ENCODE peak calls at places on chromosomes 6 and 20, in ten cellular contexts. One of them, this sample, is unnamed.
A peak's percentile ranks its signal among the peaks of the same experiment; 100 is the strongest.

GRCh38 chr6:37516076-37516919 is 16.6 kb upstream of the CCDC167 start:
- DNase-seq in HepG2: peak; percentile 39
- DNase-seq in heart right ventricle: peak; percentile 50
- DNase-seq in testis: peak; percentile 50
- DNase-seq in astrocyte: no peak
- DNase-seq in tibial nerve: no peak
- DNase-seq in pancreas: peak; percentile 72
- DNase-seq in OCI-LY7: peak; percentile 59
- DNase-seq in PC-9: peak; percentile 69
- DNase-seq in Peyer's patch: peak; percentile 79
- DNase-seq in this sample: no peak

GRCh38 chr20:64131406-64131805 is 24.0 kb upstream of the NPBWR2 start:
- DNase-seq in HepG2: peak; percentile 60
- DNase-seq in heart right ventricle: no peak
- DNase-seq in testis: peak; percentile 54
- DNase-seq in astrocyte: no peak
- DNase-seq in tibial nerve: no peak
- DNase-seq in pancreas: peak; percentile 27
- DNase-seq in OCI-LY7: no peak
- DNase-seq in PC-9: no peak
- DNase-seq in Peyer's patch: no peak
- DNase-seq in this sample: peak; percentile 34

GRCh38 chr6:1496836-1497592 is 107.6 kb downstream of the FOXF2 start:
- DNase-seq in HepG2: no peak
- DNase-seq in heart right ventricle: no peak
- DNase-seq in testis: no peak
- DNase-seq in astrocyte: no peak
- DNase-seq in tibial nerve: no peak
- DNase-seq in pancreas: no peak
- DNase-seq in OCI-LY7: no peak
- DNase-seq in PC-9: no peak
- DNase-seq in Peyer's patch: no peak
- DNase-seq in this sample: no peak

GRCh38 chr20:63534831-63535651 is 2.1 kb downstream of the PTK6 start:
- DNase-seq in HepG2: no peak
- DNase-seq in heart right ventricle: no peak
- DNase-seq in testis: no peak
- DNase-seq in astrocyte: no peak
- DNase-seq in tibial nerve: no peak
- DNase-seq in pancreas: peak; percentile 86
- DNase-seq in OCI-LY7: no peak
- DNase-seq in PC-9: no peak
- DNase-seq in Peyer's patch: peak; percentile 93
- DNase-seq in this sample: no peak

GRCh38 chr6:33455051-33455450 is 675 bp downstream of the ZBTB9 start:
- DNase-seq in HepG2: no peak
- DNase-seq in heart right ventricle: no peak
- DNase-seq in testis: peak; percentile 17
- DNase-seq in astrocyte: no peak
- DNase-seq in tibial nerve: no peak
- DNase-seq in pancreas: no peak
- DNase-seq in OCI-LY7: no peak
- DNase-seq in PC-9: no peak
- DNase-seq in Peyer's patch: no peak
- DNase-seq in this sample: no peak

GRCh38 chr6:143745160-143746133 is 67.7 kb downstream of the PHACTR2 start:
- DNase-seq in HepG2: peak; percentile 100
- DNase-seq in heart right ventricle: no peak
- DNase-seq in testis: peak; percentile 67
- DNase-seq in astrocyte: peak; percentile 86
- DNase-seq in tibial nerve: no peak
- DNase-seq in pancreas: no peak
- DNase-seq in OCI-LY7: no peak
- DNase-seq in PC-9: peak; percentile 78
- DNase-seq in Peyer's patch: no peak
- DNase-seq in this sample: no peak

GRCh38 chr20:7207186-7207585 is 439.7 kb downstream of the BMP2 start:
- DNase-seq in HepG2: no peak
- DNase-seq in heart right ventricle: no peak
- DNase-seq in testis: no peak
- DNase-seq in astrocyte: peak; percentile 30
- DNase-seq in tibial nerve: no peak
- DNase-seq in pancreas: no peak
- DNase-seq in OCI-LY7: no peak
- DNase-seq in PC-9: no peak
- DNase-seq in Peyer's patch: no peak
- DNase-seq in this sample: no peak

GRCh38 chr20:4160761-4161305 is 145.5 kb upstream of the RNF24 start:
- DNase-seq in HepG2: peak; percentile 37
- DNase-seq in heart right ventricle: peak; percentile 31
- DNase-seq in testis: peak; percentile 75
- DNase-seq in astrocyte: peak; percentile 54
- DNase-seq in tibial nerve: peak; percentile 38
- DNase-seq in pancreas: no peak
- DNase-seq in OCI-LY7: peak; percentile 50
- DNase-seq in PC-9: peak; percentile 72
- DNase-seq in Peyer's patch: peak; percentile 48
- DNase-seq in this sample: peak; percentile 74

DNA sequence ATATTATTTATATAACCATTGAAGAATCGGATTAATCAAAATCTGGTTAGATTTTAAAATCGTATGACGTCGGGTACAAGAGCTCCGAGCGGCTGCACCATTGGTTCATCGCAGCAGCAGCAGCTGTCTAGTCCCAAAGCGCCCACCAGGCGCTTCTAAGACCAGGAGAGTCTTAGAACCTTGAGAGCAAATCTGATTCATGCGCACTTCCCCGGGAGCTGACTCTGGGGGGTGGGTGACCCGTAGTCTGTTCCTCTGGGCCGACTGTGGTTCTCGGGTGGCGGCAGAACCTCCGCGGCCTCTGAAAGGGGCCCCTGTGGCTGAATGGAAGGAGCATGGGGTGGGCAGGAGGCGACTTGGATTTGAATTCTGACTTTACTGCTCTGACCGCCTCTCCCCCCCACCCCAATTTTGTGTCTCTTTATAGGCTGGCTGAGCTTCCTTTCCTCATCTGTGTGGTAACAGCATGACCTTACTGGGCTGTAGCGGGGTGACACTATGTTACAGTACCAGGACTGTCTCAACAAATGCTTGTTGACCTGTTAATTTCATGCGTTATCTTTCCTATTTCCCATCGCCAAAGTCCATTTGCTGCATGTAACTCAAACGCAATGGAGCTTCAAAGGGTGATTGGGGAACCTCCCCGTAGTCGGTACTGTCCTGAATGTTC is 119.7 kb downstream of the RTN4IP1 start:
- DNase-seq in HepG2: peak; percentile 28
- DNase-seq in heart right ventricle: no peak
- DNase-seq in testis: no peak
- DNase-seq in astrocyte: no peak
- DNase-seq in tibial nerve: no peak
- DNase-seq in pancreas: no peak
- DNase-seq in OCI-LY7: peak; percentile 83
- DNase-seq in PC-9: no peak
- DNase-seq in Peyer's patch: no peak
- DNase-seq in this sample: no peak
- TF ChIP-seq CTCF in HepG2: no peak
- TF ChIP-seq CTCF in heart right ventricle: no peak
- TF ChIP-seq CTCF in testis: no peak
- TF ChIP-seq CTCF in astrocyte: peak; percentile 28
- TF ChIP-seq CTCF in tibial nerve: no peak
- TF ChIP-seq CTCF in pancreas: no peak
- TF ChIP-seq CTCF in OCI-LY7: peak; percentile 40
- TF ChIP-seq CTCF in PC-9: no peak
- TF ChIP-seq CTCF in Peyer's patch: peak; percentile 5
- TF ChIP-seq CTCF in this sample: no peak

DNA sequence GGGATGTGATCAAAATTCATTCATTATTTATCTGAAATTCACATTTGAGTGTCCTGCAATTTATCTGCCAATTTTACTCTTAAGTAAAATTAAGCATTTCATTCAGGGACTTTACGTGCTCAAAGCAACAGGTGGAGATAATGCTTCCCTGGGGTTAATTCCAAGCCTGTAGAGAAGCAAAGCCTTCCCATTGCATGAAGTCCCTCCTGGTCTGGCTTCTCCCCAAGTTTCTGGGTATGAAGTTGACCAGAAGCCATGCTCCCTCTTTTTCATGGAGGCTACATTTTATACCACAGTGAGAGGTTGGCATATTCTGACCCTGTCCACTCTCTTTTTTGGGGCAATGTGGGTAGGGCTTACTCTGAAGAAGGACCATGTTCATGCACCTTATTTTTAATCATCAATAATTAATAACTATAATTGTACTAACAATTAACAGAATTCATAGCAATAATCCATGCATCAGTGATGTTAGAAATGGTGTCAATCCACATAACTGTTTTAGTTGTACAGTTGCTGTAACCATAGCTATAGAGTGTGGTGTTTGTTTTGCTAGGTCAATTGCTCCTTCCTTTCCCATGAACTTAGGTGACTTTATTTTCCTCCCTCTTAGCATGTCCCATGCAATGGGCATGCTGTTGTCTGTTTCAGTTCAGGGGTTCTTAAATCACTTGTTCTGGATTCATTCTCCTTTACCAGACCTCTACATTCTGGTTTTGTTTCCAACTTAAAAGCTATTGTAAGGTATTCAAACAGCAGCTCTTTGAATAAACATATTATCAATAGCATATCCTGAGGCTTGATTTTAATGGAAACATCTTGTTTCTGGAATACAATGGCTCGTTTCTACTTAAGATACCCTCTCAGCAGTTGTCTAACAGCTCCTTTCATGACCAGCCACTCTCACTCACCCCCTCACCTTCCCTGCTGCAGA is 1.5 kb downstream of the LAMA4 start:
- DNase-seq in HepG2: no peak
- DNase-seq in heart right ventricle: no peak
- DNase-seq in testis: no peak
- DNase-seq in astrocyte: peak; percentile 57
- DNase-seq in tibial nerve: no peak
- DNase-seq in pancreas: no peak
- DNase-seq in OCI-LY7: no peak
- DNase-seq in PC-9: peak; percentile 65
- DNase-seq in Peyer's patch: no peak
- DNase-seq in this sample: no peak
- H3K4me3 ChIP-seq in HepG2: no peak overlapping the region
- H3K4me3 ChIP-seq in heart right ventricle: peak overlapping the region; percentile 94
- H3K4me3 ChIP-seq in testis: peak overlapping the region; percentile 69
- H3K4me3 ChIP-seq in astrocyte: peak overlapping the region; percentile 95
- H3K4me3 ChIP-seq in tibial nerve: peak overlapping the region; percentile 82
- H3K4me3 ChIP-seq in pancreas: no peak overlapping the region
- H3K4me3 ChIP-seq in OCI-LY7: no peak overlapping the region
- H3K4me3 ChIP-seq in PC-9: peak overlapping the region; percentile 70
- H3K4me3 ChIP-seq in Peyer's patch: peak overlapping the region; percentile 66
- H3K4me3 ChIP-seq in this sample: peak overlapping the region; percentile 71

GRCh38 chr6:99822741-99823512 is 171.1 kb downstream of the MCHR2 start:
- DNase-seq in HepG2: peak; percentile 64
- DNase-seq in heart right ventricle: no peak
- DNase-seq in testis: no peak
- DNase-seq in astrocyte: peak; percentile 44
- DNase-seq in tibial nerve: no peak
- DNase-seq in pancreas: no peak
- DNase-seq in OCI-LY7: peak; percentile 9
- DNase-seq in PC-9: peak; percentile 56
- DNase-seq in Peyer's patch: no peak
- DNase-seq in this sample: no peak

GRCh38 chr6:99818161-99818560 is 175.9 kb downstream of the MCHR2 start:
- DNase-seq in HepG2: no peak
- DNase-seq in heart right ventricle: no peak
- DNase-seq in testis: no peak
- DNase-seq in astrocyte: no peak
- DNase-seq in tibial nerve: no peak
- DNase-seq in pancreas: no peak
- DNase-seq in OCI-LY7: no peak
- DNase-seq in PC-9: no peak
- DNase-seq in Peyer's patch: no peak
- DNase-seq in this sample: no peak

GRCh38 chr6:99816795-99817194 is 177.2 kb downstream of the MCHR2 start:
- DNase-seq in HepG2: no peak
- DNase-seq in heart right ventricle: no peak
- DNase-seq in testis: no peak
- DNase-seq in astrocyte: no peak
- DNase-seq in tibial nerve: no peak
- DNase-seq in pancreas: no peak
- DNase-seq in OCI-LY7: no peak
- DNase-seq in PC-9: no peak
- DNase-seq in Peyer's patch: no peak
- DNase-seq in this sample: no peak

GRCh38 chr6:99821164-99821563 is 172.9 kb downstream of the MCHR2 start:
- DNase-seq in HepG2: no peak
- DNase-seq in heart right ventricle: no peak
- DNase-seq in testis: no peak
- DNase-seq in astrocyte: no peak
- DNase-seq in tibial nerve: no peak
- DNase-seq in pancreas: no peak
- DNase-seq in OCI-LY7: no peak
- DNase-seq in PC-9: no peak
- DNase-seq in Peyer's patch: no peak
- DNase-seq in this sample: no peak

DNA sequence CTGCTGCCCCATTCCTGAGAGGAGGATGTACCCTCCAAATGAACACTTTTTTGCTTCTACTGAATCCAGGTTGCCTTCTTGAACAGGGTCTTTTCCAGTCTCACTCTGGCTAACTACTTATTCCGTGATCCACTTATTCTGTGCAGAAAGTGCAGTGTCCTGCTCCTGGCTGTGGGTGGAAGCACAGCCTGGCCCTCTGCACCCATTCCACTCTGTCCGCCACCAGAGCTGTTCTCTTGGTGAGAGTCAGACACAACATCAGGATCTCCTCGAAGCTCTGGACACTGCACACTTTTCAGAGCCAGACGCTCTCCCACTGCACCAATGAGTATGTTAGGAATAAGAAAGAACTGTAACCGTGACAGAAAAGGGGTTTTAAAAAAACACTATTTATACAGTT is 174.2 kb downstream of the MCHR2 start:
- DNase-seq in HepG2: no peak
- DNase-seq in heart right ventricle: no peak
- DNase-seq in testis: no peak
- DNase-seq in astrocyte: no peak
- DNase-seq in tibial nerve: no peak
- DNase-seq in pancreas: no peak
- DNase-seq in OCI-LY7: no peak
- DNase-seq in PC-9: no peak
- DNase-seq in Peyer's patch: no peak
- DNase-seq in this sample: no peak
- H3K4me1 ChIP-seq in HepG2: peaks cover 7% of the 10 kb centered on the region
- H3K4me1 ChIP-seq in heart right ventricle: no peaks in the 10 kb centered on the region
- H3K4me1 ChIP-seq in testis: no peaks in the 10 kb centered on the region
- H3K4me1 ChIP-seq in astrocyte: no peaks in the 10 kb centered on the region
- H3K4me1 ChIP-seq in tibial nerve: no peaks in the 10 kb centered on the region
- H3K4me1 ChIP-seq in pancreas: no peaks in the 10 kb centered on the region
- H3K4me1 ChIP-seq in OCI-LY7: no peaks in the 10 kb centered on the region
- H3K4me1 ChIP-seq in PC-9: peaks cover 5% of the 10 kb centered on the region
- H3K4me1 ChIP-seq in Peyer's patch: no peaks in the 10 kb centered on the region
- H3K4me1 ChIP-seq in this sample: no peaks in the 10 kb centered on the region

DNA sequence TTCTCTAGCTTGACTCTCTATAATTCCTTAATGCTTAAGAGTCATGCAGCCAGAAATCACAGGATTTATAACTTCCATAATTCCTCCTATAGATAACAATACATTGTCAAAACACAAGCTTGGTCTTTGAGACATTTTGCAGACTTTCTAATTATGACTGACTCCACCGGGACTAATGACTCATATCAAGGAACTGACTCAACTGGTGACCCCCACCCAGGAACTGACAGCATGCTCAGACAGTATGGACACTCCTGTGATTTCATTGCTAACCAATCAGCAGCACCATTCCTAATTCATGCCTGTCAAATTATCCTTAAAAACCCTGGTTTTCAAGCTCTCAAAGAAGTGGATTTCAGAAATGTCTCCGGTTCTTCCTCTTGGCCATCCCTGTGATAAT is 670.5 kb upstream of the IMPG1 start:
- DNase-seq in HepG2: no peak
- DNase-seq in heart right ventricle: no peak
- DNase-seq in testis: no peak
- DNase-seq in astrocyte: no peak
- DNase-seq in tibial nerve: no peak
- DNase-seq in pancreas: no peak
- DNase-seq in OCI-LY7: no peak
- DNase-seq in PC-9: no peak
- DNase-seq in Peyer's patch: no peak
- DNase-seq in this sample: no peak
- TF ChIP-seq CTCF in HepG2: no peak
- TF ChIP-seq CTCF in heart right ventricle: no peak
- TF ChIP-seq CTCF in testis: no peak
- TF ChIP-seq CTCF in astrocyte: no peak
- TF ChIP-seq CTCF in tibial nerve: no peak
- TF ChIP-seq CTCF in pancreas: no peak
- TF ChIP-seq CTCF in OCI-LY7: no peak
- TF ChIP-seq CTCF in PC-9: no peak
- TF ChIP-seq CTCF in Peyer's patch: no peak
- TF ChIP-seq CTCF in this sample: no peak

This sample was measured in ascending aorta.